ENCODE peak calls at places on chromosome 22, in five cellular contexts. I is ELR, D is NCI-H345, O is C1 segment of cervical spinal cord, W is left ventricle myocardium inferior. T is an unnamed sample.

GRCh38 chr22:23055448-23056179 is 14.7 kb upstream of the GNAZ start:
- DNase-seq in I (no peak), D (no peak), O (no peak), W (no peak), T (no peak)

GRCh38 chr22:40877488-40877887 is 15.6 kb upstream of the DNAJB7 start:
- DNase-seq in I (no peak), D (no peak), O (no peak), W (no peak), T (no peak)

GRCh38 chr22:35914665-35915476 is 113.8 kb downstream of the RBFOX2 start:
- DNase-seq in I (peak), D (peak), O (peak), W (no peak), T (peak)

GRCh38 chr22:45678961-45679912 is 7.6 kb downstream of the ATXN10 start:
- DNase-seq in I (peak), D (no peak), O (no peak), W (no peak), T (no peak)

GRCh38 chr22:40112595-40112994 is 65.1 kb upstream of the TNRC6B start:
- DNase-seq in I (no peak), D (no peak), O (no peak), W (no peak), T (no peak)

GRCh38 chr22:29780781-29781676 is 13.9 kb downstream of the UQCR10 start:
- DNase-seq in I (peak), D (no peak), O (no peak), W (no peak), T (no peak)

GRCh38 chr22:49305215-49305965 is 522.3 kb downstream of the BRD1 start:
- DNase-seq in I (no peak), D (peak), O (peak), W (peak), T (peak)

GRCh38 chr22:27218521-27218920 is 561.1 kb downstream of the MIAT start:
- DNase-seq in I (no peak), D (no peak), O (no peak), W (peak), T (no peak)

GRCh38 chr22:24156146-24156914 is 25.0 kb upstream of the SUSD2 start:
- DNase-seq in I (peak), D (no peak), O (no peak), W (peak), T (no peak)

GRCh38 chr22:44462246-44463015 is 35.6 kb downstream of the RTL6 start:
- DNase-seq in I (no peak), D (no peak), O (no peak), W (no peak), T (no peak)

GRCh38 chr22:43919106-43919965 is 4.3 kb upstream of the PNPLA3 start:
- DNase-seq in I (peak), D (no peak), O (no peak), W (no peak), T (no peak)

T was measured in progenitor cell of endocrine pancreas.